ENCODE peak calls at places on chromosomes 12 and 14, in five cellular contexts. V, T, N, Q and O are unnamed samples. For H3K9me3, the result is how much of the 10 kb centered on the place peaks cover.

GRCh38 chr12:32116897-32117296 is 10.2 kb downstream of the BICD1 start:
- DNase-seq in Q (no peak), N (peak), V (no peak), T (no peak), O (no peak)

GRCh38 chr12:49538740-49539403 is at the start of gene KCNH3:
- DNase-seq in V (peak), T (peak), N (peak), Q (peak), O (peak)

GRCh38 chr12:16530268-16530865 is 75.6 kb downstream of the LMO3 start:
- DNase-seq in N (no peak), Q (no peak), T (no peak), V (no peak), O (no peak)

GRCh38 chr14:99067141-99067920 is 204.7 kb downstream of the BCL11B start:
- DNase-seq in V (no peak), T (no peak), Q (no peak), N (no peak), O (no peak)

GRCh38 chr12:127300753-127301152 is 966.2 kb upstream of the TMEM132C start:
- DNase-seq in T (no peak), Q (no peak), N (no peak), V (no peak), O (no peak)

GRCh38 chr14:97301931-97302559 is 504.9 kb downstream of the VRK1 start:
- DNase-seq in N (no peak), T (no peak), V (no peak), Q (no peak), O (no peak)

GRCh38 chr12:52032431-52032796 is 18.8 kb upstream of the NR4A1 start:
- DNase-seq in N (peak), V (peak), Q (no peak), T (no peak), O (peak)

GRCh38 chr14:104364830-104365229 is 214.7 kb upstream of the C14orf180 start:
- DNase-seq in V (no peak), Q (no peak), N (no peak), T (no peak), O (peak)

GRCh38 chr14:55752580-55753365 is 172.8 kb downstream of the KTN1 start:
- DNase-seq in V (no peak), Q (peak), T (no peak), N (peak), O (no peak)

DNA sequence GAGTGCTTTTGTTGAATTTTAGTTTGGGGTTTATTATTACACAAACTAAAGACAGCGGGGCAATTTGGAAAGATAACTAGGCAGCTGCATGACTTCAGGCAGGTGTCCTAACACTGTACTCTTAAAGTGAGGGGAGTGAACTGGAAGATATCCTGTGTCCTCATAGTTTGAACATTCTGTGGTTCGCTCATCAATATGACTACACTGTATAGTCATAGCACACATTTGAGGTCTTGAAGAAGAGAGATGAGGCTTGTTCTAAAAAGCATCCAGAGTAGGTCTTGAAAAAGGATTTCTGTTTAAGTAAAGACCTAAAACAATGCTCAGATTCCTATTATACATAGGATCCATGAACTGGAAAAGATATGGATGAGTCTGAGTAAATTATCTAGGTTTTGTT is 1.8 kb upstream of the MAP3K9 start:
- DNase-seq in T (no peak), N (no peak), V (no peak), Q (no peak), O (no peak)
- H3K27ac ChIP-seq in T (no peak), N (no peak), V (no peak), Q (no peak), O (no peak)

GRCh38 chr14:78182722-78183121 is 12.5 kb downstream of the NRXN3 start:
- DNase-seq in V (no peak), T (no peak), Q (no peak), N (no peak), O (no peak)

GRCh38 chr14:78178971-78179370 is 8.8 kb downstream of the NRXN3 start:
- DNase-seq in T (no peak), N (no peak), Q (no peak), V (no peak), O (no peak)

GRCh38 chr14:78178071-78178470 is 7.9 kb downstream of the NRXN3 start:
- DNase-seq in N (no peak), V (no peak), Q (no peak), T (no peak), O (no peak)

GRCh38 chr14:78184151-78184550 is 14.0 kb downstream of the NRXN3 start:
- DNase-seq in N (no peak), V (no peak), T (no peak), Q (no peak), O (no peak)

DNA sequence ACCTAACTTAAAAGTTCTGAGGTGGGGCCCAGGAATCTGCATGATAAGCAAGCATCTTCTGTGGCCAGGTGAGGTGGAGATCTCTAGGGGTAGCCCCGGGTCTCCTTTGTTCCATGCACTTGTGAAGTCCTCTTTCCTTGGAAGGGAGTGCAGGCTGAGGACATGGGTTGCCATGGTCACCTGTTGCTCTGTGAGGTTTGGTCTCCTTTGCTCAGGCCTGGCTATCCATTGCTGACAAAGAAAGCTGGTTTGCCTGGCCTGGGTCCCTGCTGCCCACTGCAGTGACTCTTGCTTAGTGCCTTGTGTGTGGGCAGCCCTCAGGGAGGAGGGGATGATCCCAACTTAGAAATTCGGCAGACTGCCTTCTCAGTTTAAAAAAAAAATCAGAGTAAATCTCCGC is 11.1 kb downstream of the NRXN3 start:
- DNase-seq in Q (no peak), N (no peak), V (no peak), T (no peak), O (no peak)
- H3K9me3 ChIP-seq in Q (under half), N (under half), V (under half), T (under half), O (under half)

DNA sequence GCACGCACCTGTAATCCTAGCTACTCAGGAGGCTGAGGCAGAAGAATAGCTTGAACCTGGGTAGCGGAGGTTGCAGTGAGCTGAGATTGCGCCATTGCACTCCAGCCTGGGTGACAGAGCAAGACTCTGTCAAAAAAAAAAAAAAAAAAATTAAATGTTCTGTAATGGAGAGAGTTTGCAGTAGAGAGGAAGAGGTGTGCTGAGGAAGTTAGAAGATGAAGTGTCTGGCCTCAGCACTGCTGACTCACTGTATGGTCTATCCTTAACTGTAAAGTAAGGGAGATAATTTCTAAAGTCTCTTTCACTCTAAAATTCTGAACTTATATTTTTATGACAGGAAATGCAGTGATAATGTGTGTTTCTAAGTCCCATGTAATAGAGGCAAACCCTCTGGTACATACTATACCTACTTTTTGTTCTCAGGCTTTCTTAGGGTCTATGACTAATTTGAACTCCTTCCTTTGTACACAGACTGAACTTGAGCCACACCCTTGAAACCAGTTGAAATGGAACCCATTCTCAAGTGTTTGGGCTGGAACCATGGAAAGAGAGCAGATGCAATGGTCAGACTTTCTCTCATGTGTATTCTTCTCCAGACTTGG is 278.1 kb upstream of the FAR2 start:
- DNase-seq in V (no peak), T (no peak), Q (no peak), N (peak), O (no peak)
- H3K4me3 ChIP-seq in V (no peak), T (no peak), Q (no peak), N (no peak), O (no peak)

DNA sequence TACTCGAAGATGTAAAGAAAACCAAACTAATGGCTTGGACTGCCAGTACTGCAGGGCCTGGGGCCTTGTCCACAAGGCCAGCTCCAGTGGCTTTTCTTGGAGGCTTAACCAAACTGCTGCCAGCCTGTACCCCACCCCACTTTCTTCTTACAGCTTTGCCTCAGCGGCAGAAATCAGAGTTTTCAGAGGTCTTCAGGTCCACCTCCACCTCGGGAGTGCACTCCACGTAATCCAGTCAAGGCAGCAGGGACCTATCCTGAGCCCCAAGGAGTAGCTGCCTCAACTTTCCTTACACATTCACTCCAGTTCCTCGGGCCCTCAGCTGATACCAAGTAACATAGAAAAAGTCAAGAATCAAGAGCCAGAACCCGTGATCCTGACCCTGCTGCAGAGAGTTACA is 19.6 kb downstream of the PRMT8 start:
- DNase-seq in V (no peak), N (no peak), Q (no peak), T (no peak), O (no peak)
- H3K27ac ChIP-seq in V (no peak), N (no peak), Q (no peak), T (no peak), O (no peak)

DNA sequence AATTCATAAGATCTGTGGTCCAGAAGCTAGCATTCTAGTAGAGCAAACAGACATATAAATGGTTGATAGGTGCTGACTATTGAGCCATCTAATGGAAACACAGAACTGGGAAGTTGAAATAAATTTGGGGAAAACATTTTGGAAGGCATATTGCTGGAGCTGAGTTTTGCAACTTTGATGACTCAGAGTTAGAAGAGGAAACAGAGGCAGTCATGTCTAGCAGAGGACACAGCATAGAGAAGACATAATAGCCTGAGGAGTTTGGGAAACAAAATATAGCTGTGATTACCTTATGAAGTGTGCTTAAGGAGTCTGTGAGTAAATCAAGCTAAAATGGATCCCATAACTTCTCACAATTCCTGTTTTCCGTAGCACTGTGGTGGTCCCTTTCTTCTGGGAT is 86.9 kb upstream of the FLRT2 start:
- DNase-seq in T (no peak), V (no peak), N (no peak), Q (no peak), O (no peak)
- H3K9me3 ChIP-seq in T (under half), V (under half), N (under half), Q (under half), O (under half)